ENCODE peak calls at places on chromosomes 5 and 9, in seven cellular contexts. N is brain microvascular endothelial cell; O is activated CD8-positive, alpha-beta memory T cell treated with anti-CD3 and anti-CD28 coated beads, Interleukin-2, amount 50 U/mL, for 4 hours; S is GM20000; E is endothelial cell; W is stimulated activated CD4-positive, alpha-beta T cell treated with anti-CD3 and anti-CD28 coated beads, Interleukin-2, amount 100 ng/mL, for 48 hours; T is GM13976. G is an unnamed sample.

GRCh38 chr5:32144637-32145207 is 29.4 kb downstream of the GOLPH3 start:
- DNase-seq in W (no peak), E (no peak), O (no peak), T (no peak), N (no peak), S (no peak), G (no peak)

GRCh38 chr5:1470762-1471211 is 25.5 kb upstream of the SLC6A3 start:
- DNase-seq in O (no peak), E (no peak), N (no peak), S (no peak), T (no peak), W (no peak), G (no peak)

GRCh38 chr5:171427318-171428167 is 8.1 kb downstream of the FGF18 start:
- DNase-seq in E (no peak), O (no peak), W (no peak), S (no peak), T (no peak), N (no peak), G (no peak)

GRCh38 chr9:4442806-4443205 is 47.5 kb upstream of the SLC1A1 start:
- DNase-seq in S (no peak), T (no peak), W (no peak), E (no peak), N (no peak), O (no peak), G (no peak)

GRCh38 chr5:135395451-135395850 is 3.6 kb downstream of the MACROH2A1 start:
- DNase-seq in O (no peak), T (no peak), N (no peak), W (no peak), E (no peak), S (no peak), G (no peak)

GRCh38 chr9:91522496-91522895 is 98.9 kb upstream of the NFIL3 start:
- DNase-seq in W (no peak), T (no peak), S (no peak), E (no peak), N (no peak), O (no peak), G (no peak)

GRCh38 chr5:157821822-157822622 is 36.9 kb downstream of the CLINT1 start:
- DNase-seq in E (no peak), O (no peak), T (no peak), S (no peak), W (no peak), N (peak), G (no peak)

GRCh38 chr5:150488519-150489357 is 19.2 kb upstream of the NDST1 start:
- DNase-seq in E (no peak), W (no peak), S (no peak), N (no peak), O (no peak), T (no peak), G (no peak)

GRCh38 chr5:61330341-61330878 is 1.6 kb upstream of the ZSWIM6 start:
- DNase-seq in N (no peak), T (peak), S (no peak), W (no peak), E (peak), O (peak), G (peak)

GRCh38 chr9:116027511-116027910 is 126.1 kb upstream of the PAPPA start:
- DNase-seq in E (no peak), S (no peak), O (no peak), T (no peak), N (peak), W (no peak), G (no peak)

G was measured in Peyer's patch.